ENCODE peak calls at places on chromosomes 4 and X, in ten cellular contexts. W is SW 1271; A is activated CD4-positive, alpha-beta T cell treated with anti-CD3 and anti-CD28 coated beads, Interleukin-2, amount 10 ng/mL, durations not matched to agents 7 days and 5 days; Q is stimulated activated CD4-positive, alpha-beta T cell treated with anti-CD3 and anti-CD28 coated beads, Interleukin-12 subunit alpha, Interleukin-12 subunit beta, amount 100 ng/mL, for 4 hours; Z is Jurkat, Clone E6-1; R is iris pigment epithelial cell; S is stimulated activated naive B cell treated with anti-CD40 and anti-IgM and Interleukin-4, amounts not matched to agents 10 μg/mL and 1 μg/mL and 100 μg/mL, for 72 hours; F is choroid plexus epithelial cell; L is GM13977; Y is NCI-H2081. E is an unnamed sample.

GRCh38 chr4:67229148-67229547 is 316.2 kb downstream of the CENPC start:
- DNase-seq in Y (no peak), Z (no peak), L (no peak), W (no peak), Q (no peak), S (no peak), R (no peak), A (no peak), F (no peak), E (no peak)

GRCh38 chrX:10041383-10041782 is 74.2 kb downstream of the CLDN34 start:
- DNase-seq in F (peak), Y (no peak), S (no peak), L (no peak), Q (no peak), A (no peak), Z (no peak), W (no peak), R (peak), E (no peak)

GRCh38 chrX:51697397-51697796 is 12.9 kb upstream of the CENPVL1 start:
- DNase-seq in A (no peak), R (no peak), L (no peak), S (no peak), Q (no peak), Z (no peak), Y (no peak), F (no peak), W (no peak), E (no peak)

GRCh38 chr4:180657881-180658280 is 1585.3 kb upstream of the TENM3 start:
- DNase-seq in Q (no peak), F (no peak), L (no peak), R (no peak), A (no peak), Z (no peak), Y (no peak), W (no peak), S (no peak), E (no peak)

GRCh38 chrX:110132450-110133114 is 129.7 kb downstream of the TMEM164 start:
- DNase-seq in R (peak), L (no peak), S (no peak), Q (no peak), Z (no peak), Y (no peak), F (no peak), W (no peak), A (no peak), E (no peak)

GRCh38 chrX:69538321-69538876 is 34.3 kb downstream of the NALF2 start:
- DNase-seq in Z (peak), Y (peak), W (peak), Q (peak), R (peak), S (peak), L (peak), F (peak), A (peak), E (peak)

GRCh38 chrX:135185795-135186443 is 14.7 kb upstream of the CT55 start:
- DNase-seq in S (peak), Z (peak), A (peak), F (peak), W (peak), Q (peak), L (peak), R (peak), Y (peak), E (no peak)

GRCh38 chrX:12981880-12982279 is 7.0 kb downstream of the TMSB4X start:
- DNase-seq in Q (no peak), R (no peak), Y (no peak), L (no peak), W (no peak), Z (no peak), F (no peak), S (no peak), A (no peak), E (no peak)

GRCh38 chr4:84866295-84866694 is 100.2 kb downstream of the WDFY3 start:
- DNase-seq in A (no peak), F (no peak), Q (no peak), Y (no peak), W (no peak), Z (no peak), R (no peak), L (no peak), S (no peak), E (no peak)